ENCODE peak calls at places on chromosome 1, in ten cellular contexts. S, O, U, K, G, Y, R, J, N and W are unnamed samples.

GRCh38 chr1:31897534-31898100 is 40.6 kb downstream of the PTP4A2 start:
- DNase-seq in S (no peak), O (no peak), U (no peak), K (no peak), G (no peak), Y (peak), R (no peak), J (no peak), N (no peak), W (no peak)

GRCh38 chr1:67530071-67530470 is 99.9 kb upstream of the SERBP1 start:
- DNase-seq in S (no peak), O (no peak), U (no peak), K (no peak), G (no peak), Y (no peak), R (no peak), J (no peak), N (no peak), W (no peak)

GRCh38 chr1:94654031-94654430 is 112.5 kb upstream of the F3 start:
- DNase-seq in S (peak), O (no peak), U (no peak), K (no peak), G (no peak), Y (no peak), R (no peak), J (no peak), N (no peak), W (no peak)

GRCh38 chr1:223844962-223845809 is 561 bp downstream of the TP53BP2 start:
- DNase-seq in S (peak), O (peak), U (peak), K (no peak), G (peak), Y (peak), R (peak), J (no peak), N (no peak), W (peak)

GRCh38 chr1:41776896-41777431 is 141.8 kb downstream of the HIVEP3 start:
- DNase-seq in S (no peak), O (peak), U (no peak), K (peak), G (no peak), Y (no peak), R (no peak), J (no peak), N (no peak), W (no peak)

GRCh38 chr1:10867914-10868598 is 71.6 kb upstream of the CASZ1 start:
- DNase-seq in S (no peak), O (no peak), U (no peak), K (no peak), G (no peak), Y (no peak), R (no peak), J (no peak), N (no peak), W (no peak)

GRCh38 chr1:108947871-108948525 is 15.3 kb downstream of the CLCC1 start:
- DNase-seq in S (no peak), O (no peak), U (no peak), K (no peak), G (no peak), Y (no peak), R (no peak), J (no peak), N (no peak), W (no peak)

GRCh38 chr1:228062085-228062791 is 20.3 kb upstream of the ARF1 start:
- DNase-seq in S (no peak), O (peak), U (no peak), K (peak), G (no peak), Y (no peak), R (no peak), J (peak), N (no peak), W (peak)

GRCh38 chr1:211639500-211640361 is 35.7 kb downstream of the NEK2 start:
- DNase-seq in S (peak), O (peak), U (no peak), K (no peak), G (no peak), Y (no peak), R (no peak), J (no peak), N (no peak), W (no peak)
- H3K4me3 ChIP-seq in S (peak), O (no peak), U (no peak), K (no peak), G (no peak), Y (no peak), R (no peak), J (no peak), N (no peak), W (no peak)

GRCh38 chr1:229109320-229109761 is 161.6 kb upstream of the RAB4A start:
- DNase-seq in S (no peak), O (no peak), U (no peak), K (no peak), G (peak), Y (peak), R (no peak), J (no peak), N (no peak), W (peak)
- TF ChIP-seq POLR2A in S (no peak), O (no peak), U (no peak), K (no peak), G (no peak), Y (no peak), R (no peak), J (no peak), N (no peak), W (no peak)

GRCh38 chr1:226654508-226655124 is 84.5 kb downstream of the ITPKB start:
- DNase-seq in S (no peak), O (no peak), U (no peak), K (no peak), G (no peak), Y (no peak), R (no peak), J (no peak), N (no peak), W (no peak)
- H3K4me3 ChIP-seq in S (no peak), O (no peak), U (no peak), K (no peak), G (no peak), Y (no peak), R (no peak), J (no peak), N (no peak), W (no peak)

DNA sequence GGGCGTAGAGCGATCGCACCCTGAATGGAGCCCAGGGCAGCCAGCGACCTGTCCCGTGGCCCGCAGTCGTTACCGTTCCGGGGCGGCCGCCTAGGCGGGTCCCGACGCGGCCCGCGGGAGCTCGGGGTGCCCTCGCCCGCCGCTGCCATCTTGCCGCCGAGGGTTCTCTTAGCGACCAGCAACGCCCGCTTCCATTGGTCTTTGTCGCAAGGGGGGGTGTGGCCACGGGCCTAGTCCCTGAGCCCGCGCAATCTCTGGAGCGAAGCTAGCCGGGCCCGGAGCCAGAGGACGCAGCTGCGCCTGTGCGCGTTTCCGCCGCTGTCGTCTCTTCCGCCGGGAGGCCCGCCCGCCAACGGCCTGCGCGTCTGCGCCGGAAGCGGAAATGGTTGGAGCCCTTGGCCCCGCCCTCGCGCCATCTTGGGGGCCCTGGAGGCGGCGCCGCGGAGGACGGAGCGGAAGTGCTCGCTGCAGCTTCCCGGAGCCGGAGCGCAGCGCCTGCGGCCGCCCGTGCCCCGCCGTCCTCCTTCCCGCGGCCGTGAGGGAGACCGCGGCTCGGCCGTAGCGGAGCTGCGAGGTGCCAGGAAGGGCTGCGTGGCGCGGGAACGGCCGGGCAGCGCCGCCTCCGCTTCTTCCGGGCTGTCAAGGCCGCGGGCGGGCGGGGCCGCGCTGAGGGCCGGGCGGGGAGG is at the start of the genes MORN1 and RER1:
- DNase-seq in S (peak), O (peak), U (peak), K (peak), G (peak), Y (peak), R (peak), J (peak), N (no peak), W (peak)
- TF ChIP-seq POLR2A in S (peak), O (no peak), U (peak), K (peak), G (peak), Y (peak), R (peak), J (peak), N (peak), W (peak)

DNA sequence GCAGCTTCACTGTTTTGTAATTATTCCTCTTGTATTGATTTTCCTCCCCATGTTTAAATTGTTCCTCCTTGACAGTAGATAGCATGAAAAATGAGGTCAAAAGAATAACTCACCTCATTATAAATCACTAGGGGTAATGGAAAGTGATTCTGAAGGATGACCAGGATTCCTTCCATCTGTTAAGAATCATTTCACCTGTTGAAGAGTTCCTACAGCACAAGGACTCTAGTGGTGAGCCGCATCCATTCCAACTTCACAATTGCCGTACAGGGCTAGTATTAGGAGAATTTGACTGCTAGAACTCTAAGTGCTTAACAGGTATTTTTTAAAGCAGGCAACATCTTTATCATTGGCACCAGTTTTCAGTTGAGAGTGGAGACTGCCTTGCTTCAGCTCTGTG is 13.7 kb downstream of the PPP1R12B start:
- DNase-seq in S (no peak), O (no peak), U (no peak), K (no peak), G (no peak), Y (no peak), R (no peak), J (no peak), N (no peak), W (no peak)
- H3K4me3 ChIP-seq in S (no peak), O (no peak), U (no peak), K (no peak), G (no peak), Y (no peak), R (no peak), J (no peak), N (no peak), W (no peak)